ENCODE peak calls at places on chromosomes 3 and 15, in seven cellular contexts. T is foreskin keratinocyte; D is CD4-positive, alpha-beta T cell; A is stimulated activated naive CD8-positive, alpha-beta T cell treated with anti-CD3 and anti-CD28 coated beads, Interleukin-15, amount 100 ng/mL, for 72 hours; F is left ventricle myocardium superior; B is activated naive CD8-positive, alpha-beta T cell treated with anti-CD3 and anti-CD28 coated beads, Interleukin-2, amount 50 U/mL, for 24 hours; W is CD4-positive, CD25-positive, alpha-beta regulatory T cell. S is an unnamed sample.

GRCh38 chr3:5271061-5271683 is 83.7 kb downstream of the EDEM1 start:
- ATAC-seq in A (no peak), B (no peak), F (no peak), T (no peak), D (no peak), W (no peak), S (no peak)

GRCh38 chr3:18789734-18790133 is 358.6 kb upstream of the KCNH8 start:
- ATAC-seq in F (no peak), T (no peak), A (peak), B (peak), W (no peak), D (no peak), S (peak)

GRCh38 chr15:83287541-83288027 is 3.1 kb upstream of the BNC1 start:
- ATAC-seq in D (no peak), F (no peak), T (peak), W (no peak), A (no peak), B (no peak), S (no peak)

GRCh38 chr3:66489115-66489514 is 11.7 kb downstream of the LRIG1 start:
- ATAC-seq in W (no peak), D (no peak), B (no peak), F (no peak), T (no peak), A (no peak), S (no peak)

GRCh38 chr3:45067486-45067885 is 41.4 kb downstream of the CLEC3B start:
- ATAC-seq in T (no peak), D (no peak), W (no peak), A (no peak), F (no peak), B (no peak), S (no peak)

GRCh38 chr3:127817331-127817821 is 4.9 kb downstream of the MGLL start:
- ATAC-seq in F (peak), T (peak), D (no peak), W (no peak), B (no peak), A (no peak), S (no peak)

GRCh38 chr3:177473184-177473583 is 275.9 kb upstream of the TBL1XR1 start:
- ATAC-seq in F (no peak), A (no peak), B (no peak), T (no peak), W (no peak), D (no peak), S (no peak)

GRCh38 chr3:3629911-3630310 is 169.3 kb upstream of the LRRN1 start:
- ATAC-seq in F (no peak), B (no peak), D (no peak), T (no peak), W (no peak), A (no peak), S (no peak)

GRCh38 chr3:13427662-13428603 is 7.8 kb upstream of the NUP210 start:
- ATAC-seq in T (no peak), B (no peak), A (peak), W (peak), D (peak), F (no peak), S (peak)

GRCh38 chr15:50390549-50391264 is 33.5 kb upstream of the USP8 start:
- ATAC-seq in D (no peak), A (no peak), W (no peak), B (no peak), F (no peak), T (peak), S (no peak)

GRCh38 chr3:194640829-194641228 is 7.6 kb upstream of the TMEM44 start:
- ATAC-seq in T (peak), W (peak), D (peak), A (peak), F (no peak), B (peak), S (no peak)

GRCh38 chr3:113535898-113536297 is 3.5 kb downstream of the SIDT1 start:
- ATAC-seq in T (no peak), A (no peak), B (no peak), D (no peak), F (no peak), W (no peak), S (no peak)

GRCh38 chr15:52385670-52386069 is 90.1 kb upstream of the MYO5C start:
- ATAC-seq in T (no peak), W (no peak), B (no peak), A (no peak), D (no peak), F (no peak), S (peak)

GRCh38 chr15:90780916-90781315 is 63.8 kb downstream of the BLM start:
- ATAC-seq in B (no peak), A (peak), D (no peak), W (peak), F (no peak), T (no peak), S (no peak)

GRCh38 chr3:27714692-27715453 is 7.2 kb downstream of the EOMES start:
- ATAC-seq in T (peak), D (no peak), W (no peak), F (no peak), B (no peak), A (peak), S (no peak)

GRCh38 chr15:60740787-60741354 is 261.9 kb upstream of the ICE2 start:
- ATAC-seq in F (no peak), W (no peak), A (peak), T (no peak), B (peak), D (peak), S (peak)